ENCODE peak calls at places on chromosomes 7 and 10, in five cellular contexts. One of them, this sample, is unnamed.

GRCh38 chr7:137073571-137074325 is 205.3 kb downstream of the CHRM2 start:
- DNase-seq in NCI-H1092: no peak
- DNase-seq in mucosa of gallbladder: no peak
- DNase-seq in nephron progenitor cell: no peak
- DNase-seq in HT1080: no peak
- DNase-seq in this sample: no peak

GRCh38 chr7:84372712-84373111 is 178.1 kb upstream of the SEMA3A start:
- DNase-seq in NCI-H1092: no peak
- DNase-seq in mucosa of gallbladder: no peak
- DNase-seq in nephron progenitor cell: no peak
- DNase-seq in HT1080: no peak
- DNase-seq in this sample: no peak

GRCh38 chr10:110900983-110901382 is 18.0 kb downstream of the BBIP1 start:
- DNase-seq in NCI-H1092: no peak
- DNase-seq in mucosa of gallbladder: no peak
- DNase-seq in nephron progenitor cell: no peak
- DNase-seq in HT1080: no peak
- DNase-seq in this sample: no peak

GRCh38 chr7:128860158-128861073 is 2.2 kb upstream of the ATP6V1F start:
- DNase-seq in NCI-H1092: no peak
- DNase-seq in mucosa of gallbladder: no peak
- DNase-seq in nephron progenitor cell: no peak
- DNase-seq in HT1080: peak
- DNase-seq in this sample: no peak

GRCh38 chr10:72320676-72321247 is 34.0 kb downstream of the DNAJB12 start:
- DNase-seq in NCI-H1092: no peak
- DNase-seq in mucosa of gallbladder: peak
- DNase-seq in nephron progenitor cell: no peak
- DNase-seq in HT1080: peak
- DNase-seq in this sample: peak

GRCh38 chr10:83957168-83957750 is 182.1 kb upstream of the GHITM start:
- DNase-seq in NCI-H1092: no peak
- DNase-seq in mucosa of gallbladder: no peak
- DNase-seq in nephron progenitor cell: no peak
- DNase-seq in HT1080: no peak
- DNase-seq in this sample: no peak

GRCh38 chr7:26085771-26086170 is 66.2 kb upstream of the NFE2L3 start:
- DNase-seq in NCI-H1092: no peak
- DNase-seq in mucosa of gallbladder: no peak
- DNase-seq in nephron progenitor cell: no peak
- DNase-seq in HT1080: no peak
- DNase-seq in this sample: no peak

GRCh38 chr10:17454801-17455520 is 566 bp upstream of the ST8SIA6 start:
- DNase-seq in NCI-H1092: no peak
- DNase-seq in mucosa of gallbladder: no peak
- DNase-seq in nephron progenitor cell: no peak
- DNase-seq in HT1080: no peak
- DNase-seq in this sample: no peak

GRCh38 chr10:124993728-124994451 is 52.0 kb downstream of the ZRANB1 start:
- DNase-seq in NCI-H1092: no peak
- DNase-seq in mucosa of gallbladder: no peak
- DNase-seq in nephron progenitor cell: no peak
- DNase-seq in HT1080: no peak
- DNase-seq in this sample: no peak

GRCh38 chr10:5549462-5550249 is 24.9 kb downstream of the CALML3 start:
- DNase-seq in NCI-H1092: no peak
- DNase-seq in mucosa of gallbladder: no peak
- DNase-seq in nephron progenitor cell: no peak
- DNase-seq in HT1080: peak
- DNase-seq in this sample: no peak